ENCODE peak calls at places on chromosomes 1 and 21, in eight cellular contexts. L is lower leg skin; C is cardiac fibroblast; T is mammary epithelial cell; O is SK-N-SH; S is CD8-positive, alpha-beta memory T cell; H is stomach; X is tibial artery. I is an unnamed sample.

GRCh38 chr1:31371560-31371959 is 1.3 kb downstream of the FABP3 start:
- DNase-seq in C (no peak), H (no peak), L (no peak), X (peak), T (no peak), O (no peak), S (no peak), I (no peak)

GRCh38 chr1:201025571-201026002 is 2.1 kb upstream of the KIF21B start:
- DNase-seq in T (no peak), O (no peak), L (no peak), S (no peak), C (peak), X (no peak), H (no peak), I (no peak)

GRCh38 chr1:205676002-205676401 is 4.3 kb downstream of the SLC45A3 start:
- DNase-seq in X (no peak), H (no peak), C (no peak), L (no peak), O (no peak), S (no peak), T (no peak), I (no peak)

GRCh38 chr1:107897428-107898339 is 67.3 kb downstream of the VAV3 start:
- DNase-seq in T (no peak), X (no peak), H (no peak), O (no peak), C (no peak), S (no peak), L (no peak), I (no peak)

GRCh38 chr1:170704256-170704655 is 40.3 kb downstream of the PRRX1 start:
- DNase-seq in X (no peak), L (no peak), H (no peak), C (no peak), T (no peak), S (no peak), O (no peak), I (no peak)

GRCh38 chr21:37546299-37546908 is 179.8 kb downstream of the DYRK1A start:
- DNase-seq in H (no peak), L (no peak), T (no peak), S (no peak), C (no peak), O (no peak), X (no peak), I (no peak)

GRCh38 chr1:168170552-168171508 is 7.9 kb upstream of the TIPRL start:
- DNase-seq in L (no peak), T (no peak), X (no peak), C (no peak), O (peak), S (no peak), H (no peak), I (no peak)

GRCh38 chr1:226083303-226084101 is 21.0 kb downstream of the H3-3A start:
- DNase-seq in H (peak), O (peak), T (peak), L (peak), S (peak), X (peak), C (peak), I (no peak)

GRCh38 chr1:8602471-8603219 is 214.8 kb downstream of the RERE start:
- DNase-seq in L (no peak), O (no peak), T (no peak), C (no peak), H (no peak), X (no peak), S (no peak), I (no peak)

GRCh38 chr1:38919075-38919474 is 22.6 kb downstream of the RHBDL2 start:
- DNase-seq in O (peak), H (no peak), T (no peak), L (no peak), S (no peak), C (no peak), X (no peak), I (no peak)

GRCh38 chr1:176501596-176501995 is 38.6 kb downstream of the PAPPA2 start:
- DNase-seq in C (no peak), L (no peak), S (no peak), H (no peak), X (no peak), O (no peak), T (peak), I (no peak)

GRCh38 chr1:68339505-68339904 is 107.2 kb upstream of the WLS start:
- DNase-seq in L (no peak), S (no peak), H (no peak), C (peak), X (no peak), O (no peak), T (peak), I (no peak)

GRCh38 chr1:116769561-116769977 is 15.3 kb downstream of the CD2 start:
- DNase-seq in L (no peak), C (peak), X (no peak), O (no peak), H (no peak), T (peak), S (peak), I (peak)

GRCh38 chr21:32412162-32412997 is at the start of gene EVA1C:
- DNase-seq in O (peak), L (peak), H (peak), C (peak), S (peak), X (peak), T (peak), I (no peak)

GRCh38 chr1:46408356-46409062 is 14.4 kb downstream of the FAAH start:
- DNase-seq in L (no peak), C (peak), X (no peak), S (no peak), O (no peak), H (no peak), T (no peak), I (no peak)

GRCh38 chr1:198295975-198296374 is 139.2 kb downstream of the NEK7 start:
- DNase-seq in X (no peak), S (no peak), T (no peak), L (no peak), O (no peak), C (peak), H (no peak), I (no peak)

GRCh38 chr1:19665044-19665455 is 375 bp downstream of the HTR6 start:
- DNase-seq in L (no peak), S (no peak), O (peak), T (no peak), C (no peak), H (no peak), X (no peak), I (no peak)
- H3K4me3 ChIP-seq in L (no peak), S (no peak), O (peak), T (peak), C (no peak), H (peak), X (no peak), I (no peak)

DNA sequence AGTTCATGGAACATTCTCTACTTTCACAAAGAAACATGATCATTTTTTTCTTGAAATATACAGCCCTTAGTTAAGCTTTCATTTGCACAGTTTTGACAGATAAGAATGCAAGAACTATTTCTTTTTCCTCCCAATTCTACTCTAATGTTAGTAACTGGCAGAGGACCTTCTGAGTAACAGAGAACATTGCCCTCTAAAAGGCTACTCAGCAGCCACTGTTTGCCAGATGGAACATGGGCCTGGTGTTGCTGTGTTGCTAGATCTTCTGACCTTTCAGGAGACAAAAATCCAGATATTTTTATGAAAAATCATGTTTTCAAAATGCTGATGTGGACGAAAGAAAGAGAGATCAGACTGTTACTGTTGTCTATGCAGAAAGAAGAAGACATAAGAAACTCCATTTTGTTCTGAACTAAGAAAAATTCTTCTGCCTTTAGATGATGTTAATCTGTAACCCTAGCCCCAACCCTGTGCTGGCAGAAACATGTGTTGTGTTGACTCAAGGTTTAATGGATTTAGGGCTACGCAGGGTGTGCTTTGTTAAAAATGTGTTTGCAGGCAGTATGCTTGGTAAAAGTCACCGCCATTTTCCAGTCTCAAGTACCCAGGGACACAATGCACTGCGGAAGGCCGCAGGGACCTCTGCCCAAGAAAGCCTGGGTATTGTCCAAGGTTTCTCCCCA is 2.9 kb upstream of the PRDX6 start:
- DNase-seq in O (no peak), X (no peak), S (no peak), L (no peak), H (no peak), T (no peak), C (peak), I (no peak)
- H3K4me3 ChIP-seq in O (peak), X (no peak), S (no peak), L (no peak), H (no peak), T (no peak), C (no peak), I (no peak)

DNA sequence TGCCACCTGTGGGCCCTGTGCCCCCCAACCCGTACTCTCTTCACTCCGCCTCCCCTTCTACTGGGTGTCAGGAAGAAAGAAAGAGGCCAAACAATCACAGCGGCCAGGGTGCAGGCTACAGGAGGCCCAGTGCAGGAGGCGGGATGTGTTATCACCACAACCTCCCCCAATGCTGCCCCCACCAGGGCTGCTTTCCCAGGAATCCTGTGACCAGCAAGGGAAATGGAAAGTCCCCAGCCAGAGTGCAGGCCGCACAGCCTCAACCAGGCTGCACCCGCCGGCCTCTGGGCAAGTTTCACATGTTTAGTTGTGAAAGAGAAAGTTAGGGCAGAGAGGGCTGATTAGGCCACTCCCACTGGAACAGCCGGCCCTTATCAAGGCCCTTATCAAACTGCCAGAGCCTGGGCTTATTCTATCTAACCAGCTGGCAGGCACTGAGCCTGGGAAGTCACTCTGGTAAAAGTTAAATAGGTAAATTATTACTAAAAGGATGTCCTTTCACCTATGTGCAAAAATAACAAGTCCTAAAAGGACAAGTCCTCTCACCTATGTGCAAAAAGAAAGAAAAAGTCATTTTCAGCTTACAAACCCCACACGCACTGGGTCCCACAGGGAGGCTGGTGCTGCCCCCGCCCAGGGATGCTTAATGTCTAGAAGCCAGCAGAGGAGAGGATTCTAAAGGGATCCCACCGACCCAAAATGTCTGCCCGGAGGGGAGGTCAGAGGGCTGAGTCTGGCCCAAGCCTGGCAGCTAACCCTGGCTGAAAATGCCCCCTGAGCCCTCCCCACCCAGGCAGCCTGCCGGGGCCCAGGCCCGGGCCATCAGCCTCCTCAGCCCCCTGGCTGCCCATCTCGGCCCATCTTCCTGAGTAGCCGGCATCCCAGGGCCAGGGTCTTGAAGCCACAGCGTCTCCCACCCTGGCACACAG is 33.7 kb downstream of the ACOT7 start:
- DNase-seq in S (peak), H (peak), T (peak), O (peak), C (peak), L (no peak), X (peak), I (no peak)
- H3K4me3 ChIP-seq in S (peak), H (no peak), T (no peak), O (no peak), C (no peak), L (no peak), X (no peak), I (peak)

GRCh38 chr21:16196521-16197208 is 466.9 kb downstream of the USP25 start:
- DNase-seq in L (no peak), C (peak), S (no peak), X (no peak), H (no peak), O (no peak), T (peak), I (no peak)
- H3K4me3 ChIP-seq in L (no peak), C (peak), S (no peak), X (peak), H (peak), O (no peak), T (peak), I (no peak)

GRCh38 chr1:193417945-193418744 is 231.7 kb upstream of the B3GALT2 start:
- DNase-seq in C (peak), H (no peak), X (no peak), S (peak), O (no peak), L (no peak), T (peak), I (no peak)

GRCh38 chr1:193416226-193416625 is 229.8 kb upstream of the B3GALT2 start:
- DNase-seq in X (no peak), O (no peak), L (no peak), S (no peak), C (no peak), T (no peak), H (no peak), I (no peak)

GRCh38 chr1:193421487-193421886 is 235.1 kb upstream of the B3GALT2 start:
- DNase-seq in H (no peak), C (no peak), X (no peak), O (no peak), L (no peak), S (no peak), T (no peak), I (no peak)

GRCh38 chr1:193417420-193417819 is 231.0 kb upstream of the B3GALT2 start:
- DNase-seq in O (no peak), X (no peak), H (no peak), L (no peak), S (no peak), T (peak), C (peak), I (no peak)

GRCh38 chr1:193418745-193419058 is 232.3 kb upstream of the B3GALT2 start:
- DNase-seq in L (no peak), H (no peak), T (no peak), C (no peak), O (no peak), X (no peak), S (no peak), I (no peak)
- H3K4me3 ChIP-seq in L (no peak), H (peak), T (peak), C (peak), O (peak), X (peak), S (peak), I (no peak)

DNA sequence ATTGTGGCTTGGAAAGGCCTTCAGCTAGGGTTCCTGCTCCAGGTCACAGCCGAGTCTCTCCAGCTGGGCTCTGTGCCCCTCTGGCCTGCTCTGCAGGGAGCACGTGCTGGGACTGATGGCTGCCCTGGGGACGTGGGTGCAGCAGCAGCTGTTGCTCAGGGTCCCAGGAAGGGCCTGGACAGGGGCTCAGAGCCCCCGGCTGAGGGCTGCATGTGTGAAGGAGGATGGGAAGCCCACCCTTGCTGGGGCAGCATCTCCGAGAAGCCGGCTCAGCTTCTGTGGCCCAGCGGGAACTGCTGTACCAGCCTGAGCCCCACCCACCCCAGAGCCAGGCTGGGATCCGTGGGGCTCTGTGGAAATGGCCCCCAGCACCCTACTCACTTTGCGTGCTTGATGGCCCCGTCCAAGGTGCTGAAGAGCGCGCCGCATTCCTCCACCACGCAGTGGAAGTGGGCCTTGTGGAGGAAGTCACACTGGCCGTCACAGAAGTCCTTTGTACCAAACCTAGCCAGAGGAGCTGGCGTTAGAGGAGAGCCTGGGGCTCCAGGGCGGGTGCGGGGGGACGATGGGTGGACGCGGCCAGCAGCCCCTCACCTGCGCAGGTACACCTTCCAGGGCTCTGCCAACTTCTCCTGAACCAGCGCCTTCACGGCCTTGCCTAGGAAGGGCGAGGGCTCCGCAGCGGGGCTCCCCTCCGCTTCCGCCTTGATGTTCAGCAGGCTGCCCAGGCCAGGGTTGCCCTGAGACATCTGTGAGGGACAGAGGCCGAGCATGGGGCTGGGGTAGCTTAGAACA is 147.6 kb downstream of the CASZ1 start:
- DNase-seq in C (no peak), X (no peak), S (no peak), L (no peak), H (no peak), O (no peak), T (no peak), I (no peak)
- H3K4me3 ChIP-seq in C (no peak), X (no peak), S (no peak), L (no peak), H (no peak), O (no peak), T (no peak), I (no peak)

GRCh38 chr1:220887202-220887867 is 8.1 kb downstream of the HLX start:
- DNase-seq in X (no peak), O (peak), S (no peak), T (no peak), C (no peak), L (no peak), H (no peak), I (no peak)
- H3K4me3 ChIP-seq in X (peak), O (peak), S (no peak), T (no peak), C (no peak), L (no peak), H (no peak), I (no peak)

I was measured in keratinocyte.